ENCODE peak calls at places on chromosomes 13 and 19, in five cellular contexts. J is neuronal stem cell, B is mesenchymal stem cell, U is trophoblast cell, H is H1. D is an unnamed sample.

GRCh38 chr19:39444598-39445257 is 654 bp upstream of the SUPT5H start:
- DNase-seq in J (no peak), B (no peak), U (peak; percentile 51), H (no peak), D (no peak)

GRCh38 chr19:34475026-34475974 is 6.3 kb upstream of the WTIP start:
- DNase-seq in J (no peak), B (peak; percentile 90), U (peak; percentile 90), H (no peak), D (no peak)

GRCh38 chr19:53958168-53958571 is 4.6 kb upstream of the CACNG8 start:
- DNase-seq in J (no peak), B (no peak), U (no peak), H (no peak), D (peak; percentile 80)

GRCh38 chr19:24046550-24046949 is 40.4 kb upstream of the ZNF254 start:
- DNase-seq in J (no peak), B (no peak), U (no peak), H (no peak), D (no peak)

GRCh38 chr13:111399776-111400505 is 79.5 kb downstream of the TEX29 start:
- DNase-seq in J (no peak), B (no peak), U (no peak), H (no peak), D (peak; percentile 20)

GRCh38 chr19:32935629-32936028 is 36.1 kb downstream of the CEP89 start:
- DNase-seq in J (no peak), B (no peak), U (no peak), H (no peak), D (no peak)

GRCh38 chr13:80680786-80681366 is 339.9 kb upstream of the SPRY2 start:
- DNase-seq in J (no peak), B (no peak), U (no peak), H (no peak), D (no peak)

GRCh38 chr13:24888291-24888931 is 124.4 kb downstream of the RNF17 start:
- DNase-seq in J (no peak), B (no peak), U (no peak), H (no peak), D (no peak)

GRCh38 chr13:23505007-23505406 is 65.2 kb upstream of the TNFRSF19 start:
- DNase-seq in J (no peak), B (peak; percentile 30), U (peak; percentile 15), H (no peak), D (no peak)

GRCh38 chr13:31022491-31022890 is 90.0 kb downstream of the TEX26 start:
- DNase-seq in J (no peak), B (no peak), U (no peak), H (no peak), D (no peak)

GRCh38 chr13:83941669-83942335 is 59.5 kb upstream of the SLITRK1 start:
- DNase-seq in J (peak; percentile 12), B (no peak), U (peak; percentile 2), H (no peak), D (peak; percentile 88)

GRCh38 chr13:26459276-26460131 is 98.0 kb upstream of the WASF3 start:
- DNase-seq in J (no peak), B (peak; percentile 13), U (peak; percentile 53), H (no peak), D (no peak)

GRCh38 chr13:109517516-109517915 is 268.9 kb downstream of the IRS2 start:
- DNase-seq in J (no peak), B (peak; percentile 12), U (no peak), H (no peak), D (no peak)

GRCh38 chr13:80586356-80586755 is 245.4 kb upstream of the SPRY2 start:
- DNase-seq in J (no peak), B (peak; percentile 19), U (no peak), H (no peak), D (no peak)

GRCh38 chr19:34259367-34259865 is 5.1 kb downstream of the GARRE1 start:
- DNase-seq in J (no peak), B (no peak), U (no peak), H (no peak), D (no peak)

GRCh38 chr13:97225533-97225932 is 3.4 kb downstream of the MBNL2 start:
- DNase-seq in J (no peak), B (no peak), U (peak; percentile 42), H (no peak), D (no peak)

GRCh38 chr19:39546599-39546998 is 6.6 kb upstream of the EID2 start:
- DNase-seq in J (no peak), B (no peak), U (peak; percentile 80), H (no peak), D (peak; percentile 34)

GRCh38 chr13:69571606-69572323 is 535.9 kb upstream of the ATXN8OS start:
- DNase-seq in J (no peak), B (no peak), U (no peak), H (no peak), D (no peak)

GRCh38 chr13:36919206-36919832 is 719 bp downstream of the SMAD9 start:
- DNase-seq in J (peak; percentile 37), B (peak; percentile 65), U (peak; percentile 35), H (no peak), D (peak; percentile 58)

GRCh38 chr19:22606212-22606553 is 27.9 kb upstream of the ZNF492 start:
- DNase-seq in J (no peak), B (no peak), U (no peak), H (no peak), D (no peak)

GRCh38 chr13:59422646-59423045 is 741.1 kb downstream of the DIAPH3 start:
- DNase-seq in J (no peak), B (no peak), U (no peak), H (no peak), D (peak; percentile 38)

GRCh38 chr13:101140087-101140770 is 276.1 kb downstream of the NALCN start:
- DNase-seq in J (no peak), B (no peak), U (no peak), H (no peak), D (no peak)

GRCh38 chr19:43639507-43640423 is at the start of gene CADM4:
- DNase-seq in J (peak; percentile 41), B (no peak), U (peak; percentile 29), H (no peak), D (peak; percentile 46)

GRCh38 chr19:1616396-1616795 is 11.1 kb upstream of the UQCR11 start:
- DNase-seq in J (no peak), B (peak; percentile 45), U (peak; percentile 94), H (no peak), D (no peak)

GRCh38 chr13:35888327-35888940 is 242.7 kb downstream of the DCLK1 start:
- DNase-seq in J (no peak), B (no peak), U (no peak), H (no peak), D (no peak)

GRCh38 chr13:44422755-44423643 is 49.4 kb downstream of the SERP2 start:
- DNase-seq in J (no peak), B (no peak), U (peak; percentile 64), H (no peak), D (no peak)

GRCh38 chr19:29491491-29491890 is 34.3 kb upstream of the VSTM2B start:
- DNase-seq in J (no peak), B (no peak), U (no peak), H (no peak), D (no peak)

GRCh38 chr19:44754743-44755066 is 6.2 kb downstream of the BCL3 start:
- DNase-seq in J (no peak), B (no peak), U (no peak), H (no peak), D (no peak)

GRCh38 chr19:44753932-44754742 is 5.6 kb downstream of the BCL3 start:
- DNase-seq in J (no peak), B (peak; percentile 89), U (peak; percentile 69), H (no peak), D (peak; percentile 83)

GRCh38 chr19:44752123-44752815 is 3.8 kb downstream of the BCL3 start:
- DNase-seq in J (no peak), B (no peak), U (no peak), H (no peak), D (no peak)

GRCh38 chr19:44753619-44753931 is 5.1 kb downstream of the BCL3 start:
- DNase-seq in J (no peak), B (no peak), U (no peak), H (no peak), D (no peak)

GRCh38 chr19:44752816-44753618 is 4.5 kb downstream of the BCL3 start:
- DNase-seq in J (no peak), B (peak; percentile 98), U (peak; percentile 92), H (no peak), D (peak; percentile 80)
- H4K8ac ChIP-seq in J (no peak overlapping the region), B (no peak overlapping the region), U (no peak overlapping the region), H (no peak overlapping the region), D (no peak overlapping the region)

GRCh38 chr19:3565177-3565576 is 7.6 kb upstream of the HMG20B start:
- DNase-seq in J (no peak), B (peak; percentile 99), U (peak; percentile 97), H (no peak), D (no peak)

DNA sequence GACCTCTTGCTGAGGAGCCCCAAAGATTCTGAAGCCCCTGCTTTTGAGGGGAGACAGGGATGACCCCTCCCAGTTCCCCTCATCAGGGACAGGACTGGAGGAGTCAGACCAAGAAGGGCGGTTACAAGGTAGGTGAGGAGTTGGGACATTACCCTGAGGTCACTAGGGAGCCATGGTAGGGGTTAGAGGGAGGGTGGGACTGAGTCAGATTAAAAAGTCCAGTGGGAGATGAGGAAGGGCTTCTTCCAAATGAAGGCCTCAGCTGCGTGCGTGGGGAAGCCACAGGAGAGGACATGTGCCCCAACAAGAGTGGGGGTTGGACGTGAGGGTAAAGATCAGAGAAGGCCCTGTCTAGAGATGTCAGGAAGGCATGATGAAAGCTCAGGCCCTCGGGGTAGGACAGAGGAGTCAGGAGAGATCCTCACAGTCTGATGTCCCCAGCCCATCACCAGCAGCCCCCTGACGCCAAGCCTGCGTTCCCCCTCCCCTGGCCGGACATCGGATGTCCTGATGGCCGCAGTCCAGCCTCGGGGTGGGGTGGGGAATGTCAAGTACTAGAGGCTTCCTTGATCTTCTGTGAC is 6.4 kb upstream of the MFSD12 start:
- DNase-seq in J (no peak), B (no peak), U (peak; percentile 27), H (no peak), D (no peak)
- H2BK12ac ChIP-seq in J (no peak overlapping the region), B (peak overlapping the region; percentile 95), U (peak overlapping the region; percentile 94), H (no peak overlapping the region), D (no peak overlapping the region)

GRCh38 chr13:28584873-28585317 is 74.0 kb upstream of the POMP start:
- DNase-seq in J (no peak), B (peak; percentile 40), U (no peak), H (no peak), D (no peak)
- H4K8ac ChIP-seq in J (no peak overlapping the region), B (no peak overlapping the region), U (no peak overlapping the region), H (no peak overlapping the region), D (no peak overlapping the region)

DNA sequence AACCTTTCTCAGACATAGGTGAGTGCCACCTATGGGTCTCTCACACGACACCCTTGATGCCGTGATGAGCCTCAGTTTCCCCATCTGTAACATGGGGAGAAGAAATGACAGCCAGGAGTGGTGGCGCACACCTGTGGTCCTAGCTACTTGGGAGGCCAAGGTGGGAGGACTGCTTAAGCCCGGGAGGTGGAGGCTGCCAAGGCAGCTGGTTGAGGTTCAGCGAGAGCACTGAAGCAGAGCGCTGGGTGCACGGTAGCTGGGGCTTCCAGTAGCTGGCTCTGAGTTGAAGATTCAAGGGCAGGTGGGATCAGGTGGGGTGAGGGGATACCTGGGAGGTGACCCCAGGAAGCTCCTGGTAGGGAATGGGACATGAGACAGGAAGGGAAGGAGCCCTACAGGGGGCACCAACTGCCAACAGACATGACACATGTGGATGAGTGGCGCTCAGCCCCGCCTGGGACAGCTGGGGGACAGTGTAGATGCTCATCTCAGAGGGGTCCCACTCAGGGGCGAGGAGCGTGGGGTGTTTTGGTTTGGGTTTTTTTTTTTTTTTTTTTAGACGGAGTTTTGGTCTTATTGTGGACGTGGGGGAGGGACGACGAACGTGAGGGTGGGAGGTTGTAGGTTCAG is 6.5 kb upstream of the SSBP4 start:
- DNase-seq in J (no peak), B (no peak), U (no peak), H (no peak), D (no peak)
- H2BK12ac ChIP-seq in J (no peak overlapping the region), B (peak overlapping the region; percentile 3), U (no peak overlapping the region), H (no peak overlapping the region), D (no peak overlapping the region)

D was measured in H9.